ENCODE peak calls at places on chromosomes 16 and 17, in five cellular contexts. L, I, Q, E and S are unnamed samples.

GRCh38 chr16:76899767-76900166 is 291.2 kb upstream of the MON1B start:
- DNase-seq in L (no peak), I (no peak), Q (no peak), E (no peak), S (no peak)

GRCh38 chr17:57645950-57646686 is 99.0 kb downstream of the CCDC182 start:
- DNase-seq in L (no peak), I (no peak), Q (no peak), E (no peak), S (no peak)

GRCh38 chr16:16122264-16122663 is 101.0 kb downstream of the ABCC6 start:
- DNase-seq in L (no peak), I (no peak), Q (no peak), E (no peak), S (no peak)

GRCh38 chr17:72726936-72727335 is 365.6 kb downstream of the SLC39A11 start:
- DNase-seq in L (peak; percentile 41), I (peak; percentile 10), Q (no peak), E (no peak), S (no peak)

GRCh38 chr17:4599505-4600281 is 15.4 kb downstream of the SMTNL2 start:
- DNase-seq in L (peak; percentile 50), I (no peak), Q (peak; percentile 47), E (peak; percentile 44), S (no peak)

GRCh38 chr16:57723170-57723569 is 12.4 kb upstream of the KATNB1 start:
- DNase-seq in L (no peak), I (no peak), Q (no peak), E (no peak), S (no peak)

GRCh38 chr17:9985622-9986021 is 80.6 kb upstream of the RCVRN start:
- DNase-seq in L (no peak), I (no peak), Q (no peak), E (no peak), S (no peak)

GRCh38 chr17:77173104-77173503 is 32.3 kb downstream of the SEC14L1 start:
- DNase-seq in L (no peak), I (no peak), Q (no peak), E (no peak), S (no peak)

GRCh38 chr17:57584050-57584551 is 161.0 kb downstream of the CCDC182 start:
- DNase-seq in L (no peak), I (no peak), Q (no peak), E (no peak), S (no peak)

GRCh38 chr16:57092786-57093301 is 461 bp downstream of the CPNE2 start:
- DNase-seq in L (no peak), I (peak; percentile 50), Q (no peak), E (no peak), S (no peak)

GRCh38 chr17:61755078-61755477 is 108.2 kb downstream of the BRIP1 start:
- DNase-seq in L (no peak), I (no peak), Q (no peak), E (no peak), S (no peak)

GRCh38 chr16:4358831-4359561 is 7.9 kb upstream of the PAM16 start:
- DNase-seq in L (peak; percentile 69), I (peak; percentile 72), Q (no peak), E (peak; percentile 72), S (no peak)

GRCh38 chr16:72876221-72876620 is 171.7 kb downstream of the ZFHX3 start:
- DNase-seq in L (no peak), I (no peak), Q (no peak), E (no peak), S (peak; percentile 87)

GRCh38 chr16:67884-68789 is 4.3 kb downstream of the RHBDF1 start:
- DNase-seq in L (no peak), I (no peak), Q (no peak), E (no peak), S (no peak)